ENCODE peak calls at places on chromosomes 13 and 19, in seven cellular contexts. I is DMS153; T is activated T-helper 1 cell treated with Interleukin-2 at 50 U/mL for 16 hours; V is stimulated activated CD4-positive, alpha-beta T cell treated with anti-CD3 and anti-CD28 coated beads, Interleukin-1b, Interleukin-23, amount 100 ng/mL, for 1 hour; U is Daoy; P is RWPE1; G is heart right ventricle. F is an unnamed sample.

GRCh38 chr13:30681489-30682242 is 53.7 kb upstream of the ALOX5AP start:
- DNase-seq in P (no peak), T (no peak), G (no peak), U (peak; percentile 27), V (no peak), I (peak; percentile 39), F (no peak)

GRCh38 chr13:113997845-113998751 is 24.2 kb upstream of the C13orf46 start:
- DNase-seq in G (peak; percentile 59), T (no peak), P (no peak), U (peak; percentile 54), I (no peak), V (no peak), F (peak; percentile 32)

GRCh38 chr13:43348397-43348796 is 325.0 kb downstream of the DNAJC15 start:
- DNase-seq in V (no peak), I (no peak), T (no peak), G (no peak), P (peak; percentile 52), U (peak; percentile 54), F (no peak)

GRCh38 chr13:57635541-57635940 is 4.0 kb downstream of the PCDH17 start:
- DNase-seq in I (no peak), V (no peak), T (no peak), P (no peak), U (no peak), G (no peak), F (no peak)

GRCh38 chr13:43346427-43346826 is 323.0 kb downstream of the DNAJC15 start:
- DNase-seq in I (no peak), U (no peak), P (no peak), G (no peak), T (no peak), V (no peak), F (no peak)

GRCh38 chr19:40990972-40991381 is at the start of gene CYP2B6:
- DNase-seq in T (no peak), V (no peak), I (no peak), U (no peak), P (no peak), G (no peak), F (no peak)

GRCh38 chr19:33325920-33326319 is 23.6 kb upstream of the CEBPA start:
- DNase-seq in I (no peak), T (no peak), U (no peak), G (no peak), P (no peak), V (no peak), F (no peak)

GRCh38 chr13:47976325-47976724 is 24.7 kb downstream of the SUCLA2 start:
- DNase-seq in T (no peak), U (no peak), I (no peak), V (no peak), P (no peak), G (no peak), F (no peak)

GRCh38 chr19:19171821-19172532 is 1.9 kb upstream of the MEF2B start:
- DNase-seq in G (no peak), U (peak; percentile 23), P (no peak), I (no peak), V (no peak), T (no peak), F (no peak)

GRCh38 chr13:59641261-59641660 is 522.5 kb downstream of the DIAPH3 start:
- DNase-seq in U (no peak), T (no peak), V (no peak), P (no peak), I (no peak), G (no peak), F (no peak)

GRCh38 chr13:46126552-46127171 is 21.8 kb upstream of the CPB2 start:
- DNase-seq in V (peak; percentile 36), I (peak; percentile 83), P (peak; percentile 72), G (peak; percentile 58), T (peak; percentile 42), U (peak; percentile 62), F (no peak)

GRCh38 chr13:94351292-94352000 is 128.0 kb downstream of the DCT start:
- DNase-seq in U (peak; percentile 66), I (no peak), G (no peak), P (no peak), V (no peak), T (no peak), F (no peak)

GRCh38 chr19:1647664-1648155 is 4.7 kb downstream of the TCF3 start:
- DNase-seq in T (no peak), I (no peak), P (no peak), V (no peak), G (no peak), U (no peak), F (no peak)

GRCh38 chr19:3186891-3187661 is 1.3 kb downstream of the NCLN start:
- DNase-seq in U (no peak), G (no peak), I (no peak), T (no peak), P (no peak), V (no peak), F (no peak)

GRCh38 chr13:113917523-113918371 is 53.9 kb upstream of the GAS6 start:
- DNase-seq in T (no peak), P (no peak), V (no peak), G (no peak), U (no peak), I (no peak), F (peak; percentile 7)

GRCh38 chr13:41463823-41464602 is 6.7 kb downstream of the RGCC start:
- DNase-seq in V (no peak), I (no peak), U (no peak), P (no peak), T (no peak), G (no peak), F (no peak)

GRCh38 chr19:55486971-55487883 is 1.0 kb upstream of the SSC5D start:
- DNase-seq in V (no peak), I (no peak), G (no peak), U (peak; percentile 97), T (no peak), P (peak; percentile 89), F (peak; percentile 65)

GRCh38 chr19:5369962-5370367 is 29.4 kb upstream of the PTPRS start:
- DNase-seq in T (no peak), G (peak; percentile 41), P (no peak), V (no peak), U (peak; percentile 66), I (no peak), F (peak; percentile 48)

GRCh38 chr19:9972103-9972502 is 35.8 kb upstream of the OLFM2 start:
- DNase-seq in I (no peak), P (no peak), V (no peak), U (no peak), G (no peak), T (no peak), F (no peak)

GRCh38 chr13:94726425-94726824 is 14.1 kb upstream of the SOX21 start:
- DNase-seq in V (no peak), I (no peak), P (no peak), G (no peak), U (no peak), T (no peak), F (no peak)

GRCh38 chr19:1725100-1726064 is 27.9 kb upstream of the ONECUT3 start:
- DNase-seq in U (peak; percentile 75), P (peak; percentile 91), G (peak; percentile 60), T (no peak), V (no peak), I (no peak), F (no peak)

GRCh38 chr19:2215281-2215751 is 20.8 kb downstream of the PLEKHJ1 start:
- DNase-seq in G (no peak), I (no peak), V (no peak), U (no peak), P (no peak), T (peak; percentile 20), F (no peak)

GRCh38 chr19:45476349-45476717 is 8.5 kb downstream of the FOSB start:
- DNase-seq in U (no peak), I (no peak), T (no peak), G (no peak), V (no peak), P (no peak), F (no peak)

GRCh38 chr19:2271516-2272103 is 10.4 kb downstream of the PEAK3 start:
- DNase-seq in G (no peak), T (no peak), P (peak; percentile 63), I (no peak), U (peak; percentile 64), V (no peak), F (no peak)

GRCh38 chr19:24069907-24070657 is 16.9 kb upstream of the ZNF254 start:
- DNase-seq in U (no peak), P (no peak), G (no peak), T (no peak), V (no peak), I (no peak), F (no peak)